ENCODE peak calls at places on chromosomes 13 and 19, in eight cellular contexts. H is germinal center; U is astrocyte of the hippocampus; T is stimulated activated naive CD8-positive, alpha-beta T cell treated with anti-CD3 and anti-CD28 coated beads, Interleukin-15, amount 100 ng/mL, for 72 hours; S is COR-L47; Y is hepatic stellate cell; G is fibroblast of lung; R is thoracic aorta. Z is an unnamed sample.

GRCh38 chr19:29293736-29294342 is 80.9 kb upstream of the UQCRFS1 start:
- DNase-seq in G (no peak), S (no peak), U (no peak), H (no peak), R (no peak), Y (no peak), T (no peak), Z (no peak)

GRCh38 chr19:1286451-1286858 is 782 bp downstream of the EFNA2 start:
- DNase-seq in R (no peak), Y (no peak), H (no peak), T (no peak), U (no peak), S (no peak), G (no peak), Z (no peak)

GRCh38 chr13:60699636-60700035 is 302.6 kb downstream of the TDRD3 start:
- DNase-seq in S (no peak), R (no peak), T (no peak), Y (no peak), U (no peak), H (no peak), G (no peak), Z (no peak)

GRCh38 chr19:17755977-17756670 is 4.8 kb downstream of the FCHO1 start:
- DNase-seq in T (peak), Y (no peak), U (peak), G (peak), S (peak), H (peak), R (no peak), Z (peak)

GRCh38 chr13:45909724-45910123 is 58.2 kb upstream of the SIAH3 start:
- DNase-seq in S (no peak), Y (no peak), T (no peak), H (no peak), G (no peak), U (peak), R (no peak), Z (no peak)

GRCh38 chr13:71590654-71591148 is 276.3 kb downstream of the DACH1 start:
- DNase-seq in T (no peak), H (no peak), U (no peak), S (no peak), R (no peak), Y (no peak), G (no peak), Z (no peak)

GRCh38 chr13:51380269-51380668 is 40.8 kb downstream of the SERPINE3 start:
- DNase-seq in G (peak), S (no peak), Y (no peak), R (no peak), T (no peak), H (no peak), U (peak), Z (peak)

GRCh38 chr19:54707932-54708331 is 16.3 kb upstream of the KIR3DL3 start:
- DNase-seq in R (no peak), U (no peak), G (no peak), H (no peak), Y (no peak), S (no peak), T (peak), Z (no peak)

GRCh38 chr19:48629297-48629598 is 7.9 kb downstream of the DBP start:
- DNase-seq in Y (no peak), T (no peak), U (no peak), G (no peak), H (no peak), R (no peak), S (no peak), Z (no peak)

GRCh38 chr13:79392882-79393563 is 13.0 kb downstream of the RBM26 start:
- DNase-seq in H (no peak), G (peak), S (no peak), U (peak), R (no peak), Y (no peak), T (peak), Z (peak)

GRCh38 chr13:77351326-77351725 is 24.4 kb upstream of the MYCBP2 start:
- DNase-seq in Y (no peak), G (no peak), H (no peak), T (no peak), U (no peak), R (no peak), S (no peak), Z (no peak)

GRCh38 chr19:12791345-12792047 is at the start of gene JUNB:
- DNase-seq in Y (peak), H (peak), R (peak), G (peak), S (peak), T (peak), U (peak), Z (peak)

GRCh38 chr19:8361921-8362793 is 1.8 kb upstream of the ANGPTL4 start:
- DNase-seq in R (peak), G (peak), S (peak), T (no peak), Y (peak), U (peak), H (no peak), Z (peak)

GRCh38 chr19:18541258-18541991 is 1.9 kb downstream of the FKBP8 start:
- DNase-seq in G (no peak), R (no peak), U (no peak), T (no peak), S (no peak), H (no peak), Y (no peak), Z (no peak)

GRCh38 chr13:24745516-24745860 is 18.5 kb upstream of the RNF17 start:
- DNase-seq in H (no peak), T (no peak), R (no peak), Y (no peak), G (no peak), U (no peak), S (no peak), Z (no peak)

GRCh38 chr19:33631628-33631995 is 9.9 kb downstream of the CHST8 start:
- DNase-seq in Y (no peak), T (no peak), R (no peak), G (no peak), S (no peak), H (no peak), U (no peak), Z (no peak)

Z was measured in astrocyte of the spinal cord.